ENCODE peak calls at places on chromosomes 6 and 20, in seven cellular contexts. U is MM.1S, K is endothelial cell of umbilical vein, Q is fibroblast of lung, A is hepatocyte, P is GM23338, F is GM23248. M is an unnamed sample.

GRCh38 chr6:8810325-8810724 is 375.0 kb upstream of the SLC35B3 start:
- DNase-seq in Q (no peak), K (no peak), A (no peak), U (no peak), F (no peak), P (no peak), M (no peak)

GRCh38 chr6:33410711-33411631 is at the start of gene PHF1:
- DNase-seq in P (peak; percentile 58), Q (peak; percentile 85), K (peak; percentile 46), F (peak; percentile 90), A (peak; percentile 91), U (no peak), M (peak; percentile 73)

GRCh38 chr20:37677969-37678610 is 15.7 kb upstream of the CTNNBL1 start:
- DNase-seq in Q (no peak), P (no peak), K (no peak), F (no peak), A (no peak), U (no peak), M (no peak)

GRCh38 chr20:24811020-24811419 is 138.0 kb upstream of the CST7 start:
- DNase-seq in Q (no peak), K (no peak), A (no peak), P (no peak), F (no peak), U (no peak), M (no peak)

GRCh38 chr20:25065625-25066338 is 7.8 kb upstream of the ACSS1 start:
- DNase-seq in A (peak; percentile 67), P (peak; percentile 79), Q (peak; percentile 61), F (peak; percentile 77), U (peak; percentile 60), K (peak; percentile 67), M (peak; percentile 32)

GRCh38 chr20:56788671-56789610 is 159.8 kb downstream of the TFAP2C start:
- DNase-seq in F (peak; percentile 45), K (no peak), P (peak; percentile 32), U (no peak), A (no peak), Q (no peak), M (no peak)

GRCh38 chr6:151565940-151566339 is 72.1 kb downstream of the CCDC170 start:
- DNase-seq in U (no peak), F (no peak), K (no peak), P (no peak), A (no peak), Q (no peak), M (no peak)

GRCh38 chr6:54697423-54697822 is 149.1 kb upstream of the FAM83B start:
- DNase-seq in P (peak; percentile 48), A (no peak), K (no peak), F (peak; percentile 12), Q (peak; percentile 59), U (peak; percentile 25), M (no peak)

GRCh38 chr20:60139663-60140446 is 181.6 kb downstream of the CDH26 start:
- DNase-seq in K (no peak), Q (no peak), A (no peak), P (no peak), U (no peak), F (no peak), M (no peak)

GRCh38 chr20:22581437-22582385 is 2.7 kb downstream of the FOXA2 start:
- DNase-seq in U (no peak), Q (no peak), A (no peak), P (peak; percentile 47), K (no peak), F (no peak), M (no peak)

GRCh38 chr20:50379049-50379990 is 130.9 kb upstream of the PTPN1 start:
- DNase-seq in P (no peak), Q (peak; percentile 97), A (peak; percentile 82), F (peak; percentile 91), K (peak; percentile 78), U (no peak), M (peak; percentile 45)

GRCh38 chr6:35727935-35728662 is 8.7 kb upstream of the ARMC12 start:
- DNase-seq in P (peak; percentile 66), Q (peak; percentile 98), U (peak; percentile 94), A (peak; percentile 96), K (peak; percentile 87), F (peak; percentile 93), M (peak; percentile 92)

GRCh38 chr6:90000864-90001731 is 106.8 kb downstream of the GJA10 start:
- DNase-seq in A (no peak), P (no peak), Q (peak; percentile 36), K (peak; percentile 6), U (no peak), F (peak; percentile 37), M (peak; percentile 37)

GRCh38 chr6:169205176-169206160 is 48.2 kb downstream of the THBS2 start:
- DNase-seq in A (no peak), U (no peak), F (peak; percentile 85), K (no peak), P (no peak), Q (peak; percentile 79), M (peak; percentile 87)

GRCh38 chr20:50368813-50369224 is 141.4 kb upstream of the PTPN1 start:
- DNase-seq in A (peak; percentile 56), U (no peak), F (peak; percentile 35), K (no peak), Q (peak; percentile 89), P (no peak), M (peak; percentile 65)

GRCh38 chr6:73285674-73286283 is 22.8 kb upstream of the KHDC1 start:
- DNase-seq in A (peak; percentile 57), U (peak; percentile 11), F (peak; percentile 86), Q (peak; percentile 78), P (peak; percentile 82), K (peak; percentile 60), M (peak; percentile 48)

DNA sequence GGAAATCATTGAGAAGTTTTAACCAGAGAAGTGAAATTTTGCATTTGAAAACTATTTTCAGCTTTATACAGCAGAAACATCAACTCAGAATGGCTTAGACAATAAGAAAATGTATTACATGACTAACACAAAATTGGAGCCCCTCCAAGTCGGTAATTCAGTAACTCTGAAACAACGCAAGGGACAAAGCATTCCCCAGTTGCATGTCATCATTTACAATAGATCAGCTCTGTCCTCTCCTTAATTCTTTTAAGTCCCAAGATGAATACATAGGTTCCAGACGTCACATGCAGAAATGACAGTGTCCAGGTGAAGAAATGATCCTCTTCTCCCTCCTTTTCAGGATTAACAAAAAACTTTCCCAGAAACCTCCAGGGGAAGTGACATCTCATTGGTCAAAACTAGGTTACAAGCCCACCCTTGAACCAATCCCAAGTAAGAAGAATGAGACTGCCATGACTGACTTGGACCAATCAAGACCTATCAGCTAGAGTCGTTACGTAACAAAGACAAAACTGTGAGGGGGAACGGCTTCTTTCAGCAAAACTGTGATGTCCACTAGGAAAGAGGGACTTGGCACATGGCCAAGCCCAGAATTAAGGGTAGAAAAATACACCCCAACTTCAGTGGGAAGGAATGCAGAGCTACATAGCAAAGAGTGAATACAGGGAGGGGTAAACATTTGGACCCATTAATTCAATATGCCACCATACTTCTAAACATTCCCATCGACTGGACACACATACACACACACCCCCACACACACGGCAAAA is 149.8 kb upstream of the PRND start:
- DNase-seq in F (peak; percentile 80), K (no peak), Q (no peak), A (no peak), P (no peak), U (no peak), M (peak; percentile 69)
- TF ChIP-seq EZH2 in F (no peak), K (no peak), Q (no peak), A (no peak), P (no peak), U (no peak), M (no peak)

GRCh38 chr6:71411882-71412281 is 123.3 kb downstream of the OGFRL1 start:
- DNase-seq in P (no peak), U (no peak), K (no peak), Q (no peak), F (no peak), A (no peak), M (no peak)

GRCh38 chr6:71410681-71411080 is 122.1 kb downstream of the OGFRL1 start:
- DNase-seq in U (no peak), A (no peak), Q (no peak), P (no peak), K (no peak), F (peak; percentile 46), M (peak; percentile 64)

GRCh38 chr6:71410164-71410566 is 121.6 kb downstream of the OGFRL1 start:
- DNase-seq in K (no peak), F (no peak), P (no peak), U (peak; percentile 53), Q (no peak), A (no peak), M (peak; percentile 47)

GRCh38 chr6:71406871-71407860 is 118.6 kb downstream of the OGFRL1 start:
- DNase-seq in A (no peak), F (peak; percentile 42), U (no peak), Q (no peak), P (peak; percentile 64), K (peak; percentile 79), M (no peak)

DNA sequence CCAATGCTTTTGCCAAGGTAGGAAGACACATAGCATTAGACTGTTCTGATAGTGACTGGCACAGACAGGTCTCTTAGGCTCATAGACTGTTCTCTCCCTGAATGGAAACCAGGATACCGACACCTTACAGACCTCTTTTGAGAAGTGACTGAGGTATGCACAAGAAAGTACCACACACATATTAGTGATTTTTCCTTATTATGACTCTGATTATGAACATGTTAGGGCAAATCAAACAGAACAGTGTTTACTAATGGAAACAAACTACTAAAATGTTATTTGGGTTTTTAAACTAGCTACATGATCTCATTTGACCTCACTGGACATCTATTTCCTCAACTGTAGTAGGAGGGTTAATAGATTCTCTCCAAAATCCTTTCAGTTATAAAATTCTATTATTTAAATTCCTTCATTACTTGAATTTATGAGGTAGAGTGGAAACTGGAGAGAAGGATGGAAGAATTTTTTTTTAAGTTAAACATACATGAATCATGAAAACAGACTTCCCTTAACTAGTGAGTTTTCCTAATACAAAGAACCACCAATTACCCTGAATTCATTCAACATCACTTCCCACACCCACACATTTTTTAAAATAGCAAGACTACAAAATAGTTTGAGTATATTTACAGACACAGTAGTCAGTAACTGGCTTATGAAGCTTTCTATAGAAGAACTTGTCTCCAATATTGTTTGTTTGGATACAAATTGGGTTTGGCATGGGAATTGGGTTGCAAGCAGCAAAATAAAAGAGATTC is 120.5 kb downstream of the OGFRL1 start:
- DNase-seq in A (no peak), U (no peak), K (no peak), F (peak; percentile 69), P (no peak), Q (no peak), M (peak; percentile 67)
- H3K4me1 ChIP-seq in A (peaks cover 37% of the 10 kb centered on the region), U (no peaks in the 10 kb centered on the region), K (peaks cover 69% of the 10 kb centered on the region), F (peaks cover 52% of the 10 kb centered on the region), P (peaks cover 23% of the 10 kb centered on the region), Q (peaks cover 12% of the 10 kb centered on the region), M (peaks cover 60% of the 10 kb centered on the region)

GRCh38 chr20:63150911-63151531 is 64.9 kb downstream of the YTHDF1 start:
- DNase-seq in A (no peak), K (no peak), U (no peak), F (no peak), Q (no peak), P (no peak), M (no peak)
- TF ChIP-seq EZH2 in A (no peak), K (no peak), U (no peak), F (no peak), Q (no peak), P (no peak), M (no peak)

DNA sequence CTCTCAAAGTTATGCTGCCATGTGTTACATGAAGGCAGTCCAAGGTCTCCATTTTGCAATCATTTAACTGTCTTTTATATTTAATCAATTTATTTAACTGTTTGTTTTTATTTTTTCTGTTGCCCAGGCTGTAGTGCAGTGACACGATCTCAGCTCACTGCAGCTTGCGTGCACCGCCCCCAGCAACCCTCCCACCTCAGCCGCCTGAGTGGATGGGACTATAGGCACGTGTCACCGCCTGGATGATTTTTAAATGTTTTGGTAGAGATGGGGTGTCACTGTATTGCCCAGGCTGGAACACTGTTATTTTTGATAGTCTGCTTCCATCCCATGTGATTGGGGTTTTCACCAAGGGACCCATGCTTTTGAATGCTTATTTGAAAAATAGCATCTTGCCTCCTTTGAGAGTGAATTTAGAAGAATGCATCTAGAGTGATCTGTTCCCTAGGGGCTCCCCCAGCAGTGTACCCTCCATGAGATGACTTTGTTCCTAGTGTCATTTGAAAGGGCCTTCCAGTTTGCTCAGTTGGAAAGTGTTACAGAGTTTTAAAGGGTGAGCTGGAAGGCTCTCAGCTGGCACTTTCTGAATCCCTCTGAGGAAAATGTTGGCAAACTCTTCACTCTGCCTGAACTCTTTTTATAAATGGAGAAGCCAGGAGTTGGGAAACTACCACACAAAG is 143.3 kb downstream of the JARID2 start:
- DNase-seq in P (no peak), U (no peak), A (no peak), Q (peak; percentile 62), K (no peak), F (peak; percentile 64), M (no peak)
- H3K4me1 ChIP-seq in P (peaks cover 87% of the 10 kb centered on the region), U (peaks cover 25% of the 10 kb centered on the region), A (peaks cover 44% of the 10 kb centered on the region), Q (peaks cover 8% of the 10 kb centered on the region), K (no peaks in the 10 kb centered on the region), F (peaks cover 34% of the 10 kb centered on the region), M (peaks cover 22% of the 10 kb centered on the region)

M was measured in astrocyte.